ENCODE peak calls at places on chromosomes 5 and 9, in nine cellular contexts. O is coronary artery; F is CD4-positive, alpha-beta T cell; X is lower leg skin; S is thoracic aorta; K is AG09319; C is A549; Q is cardiac fibroblast; M is WTC11. T is an unnamed sample.
A peak's percentile ranks its signal among the peaks of the same experiment; 100 is the strongest.

GRCh38 chr5:128329542-128329941 is 208.5 kb downstream of the FBN2 start:
- DNase-seq in O (no peak), F (no peak), X (no peak), S (no peak), K (no peak), C (no peak), Q (no peak), M (no peak), T (no peak)

GRCh38 chr5:179171251-179171815 is 111.2 kb downstream of the ZNF354C start:
- DNase-seq in O (no peak), F (no peak), X (no peak), S (no peak), K (no peak), C (no peak), Q (no peak), M (no peak), T (no peak)

GRCh38 chr5:87876616-87877015 is 392.0 kb downstream of the TMEM161B start:
- DNase-seq in O (no peak), F (no peak), X (no peak), S (no peak), K (no peak), C (no peak), Q (no peak), M (no peak), T (no peak)

GRCh38 chr5:150409638-150410523 is 2.8 kb downstream of the CD74 start:
- DNase-seq in O (peak; percentile 89), F (peak; percentile 35), X (peak; percentile 84), S (peak; percentile 61), K (peak; percentile 58), C (peak; percentile 86), Q (peak; percentile 87), M (peak; percentile 76), T (peak; percentile 91)

GRCh38 chr5:133244242-133244641 is 192.4 kb downstream of the HSPA4 start:
- DNase-seq in O (no peak), F (no peak), X (no peak), S (no peak), K (no peak), C (peak; percentile 68), Q (no peak), M (no peak), T (peak; percentile 30)

GRCh38 chr5:31556461-31556860 is 24.4 kb downstream of the C5orf22 start:
- DNase-seq in O (no peak), F (no peak), X (no peak), S (no peak), K (no peak), C (no peak), Q (no peak), M (no peak), T (no peak)

GRCh38 chr9:81601639-81602623 is 87.4 kb downstream of the TLE1 start:
- DNase-seq in O (no peak), F (no peak), X (no peak), S (no peak), K (no peak), C (peak; percentile 38), Q (peak; percentile 80), M (no peak), T (peak; percentile 80)

GRCh38 chr5:38347040-38347763 is 88.8 kb downstream of the EGFLAM start:
- DNase-seq in O (no peak), F (no peak), X (no peak), S (no peak), K (no peak), C (peak; percentile 28), Q (peak; percentile 35), M (no peak), T (peak; percentile 73)

GRCh38 chr9:117535439-117535838 is 120.6 kb upstream of the ASTN2 start:
- DNase-seq in O (no peak), F (no peak), X (no peak), S (no peak), K (no peak), C (no peak), Q (no peak), M (no peak), T (no peak)

GRCh38 chr5:78353520-78353919 is 6.9 kb upstream of the SCAMP1 start:
- DNase-seq in O (no peak), F (no peak), X (no peak), S (no peak), K (no peak), C (no peak), Q (no peak), M (no peak), T (no peak)

DNA sequence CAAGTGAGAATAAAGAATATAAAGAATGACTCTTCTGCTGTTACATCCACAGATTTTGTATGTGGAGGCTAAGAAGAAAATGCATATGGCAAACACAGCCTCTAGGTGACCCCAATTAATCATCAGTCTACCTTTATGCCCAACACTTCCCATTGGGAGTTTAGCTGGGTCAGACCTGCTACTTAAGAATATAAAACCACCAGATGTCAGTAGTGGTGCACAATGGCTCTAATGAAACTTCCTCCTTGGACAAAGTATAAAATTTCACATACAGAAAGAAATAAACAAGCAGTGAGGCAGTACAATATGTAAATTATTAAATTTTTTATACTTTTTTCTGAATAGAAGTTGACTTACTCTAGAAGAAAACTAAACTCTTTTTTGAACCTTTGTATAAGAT is 539.9 kb downstream of the BRINP1 start:
- DNase-seq in O (no peak), F (no peak), X (no peak), S (no peak), K (no peak), C (peak; percentile 3), Q (no peak), M (no peak), T (peak; percentile 2)
- TF ChIP-seq CTCF in O (no peak), F (no peak), X (no peak), S (peak; percentile 59), K (peak; percentile 41), C (no peak), Q (no peak), M (no peak), T (no peak)

GRCh38 chr5:22699319-22699718 is 153.8 kb downstream of the CDH12 start:
- DNase-seq in O (no peak), F (no peak), X (no peak), S (no peak), K (no peak), C (no peak), Q (no peak), M (no peak), T (no peak)
- TF ChIP-seq CTCF in O (no peak), F (no peak), X (no peak), S (no peak), K (no peak), C (no peak), Q (no peak), M (no peak), T (no peak)

GRCh38 chr5:62720036-62720441 is 141.4 kb downstream of the LRRC70 start:
- DNase-seq in O (no peak), F (no peak), X (no peak), S (no peak), K (no peak), C (peak; percentile 36), Q (no peak), M (peak; percentile 63), T (peak; percentile 54)
- TF ChIP-seq CTCF in O (no peak), F (no peak), X (no peak), S (no peak), K (no peak), C (no peak), Q (no peak), M (no peak), T (peak; percentile 53)

GRCh38 chr5:148147415-148147814 is 20.9 kb upstream of the SPINK14 start:
- DNase-seq in O (no peak), F (no peak), X (no peak), S (no peak), K (no peak), C (no peak), Q (no peak), M (no peak), T (peak; percentile 64)
- TF ChIP-seq CTCF in O (no peak), F (no peak), X (no peak), S (no peak), K (no peak), C (no peak), Q (no peak), M (no peak), T (no peak)

GRCh38 chr5:141359790-141360426 is at the start of gene PCDHGB2:
- DNase-seq in O (no peak), F (no peak), X (no peak), S (no peak), K (no peak), C (no peak), Q (peak; percentile 70), M (peak; percentile 46), T (peak; percentile 10)
- TF ChIP-seq CTCF in O (no peak), F (no peak), X (no peak), S (no peak), K (peak; percentile 29), C (no peak), Q (peak; percentile 35), M (peak; percentile 65), T (no peak)

T was measured in epithelial cell of esophagus.